ENCODE peak calls at places on chromosomes 7 and 10, in eight cellular contexts. J is epithelial cell of esophagus; S is HTR-8/SVneo; A is CD4-positive, alpha-beta T cell; R is Right ventricle myocardium superior; Q is T47D; M is activated naive CD4-positive, alpha-beta T cell treated with anti-CD3 and anti-CD28 coated beads, Interleukin-2, amount 50 U/mL, for 16 hours; B is NCI-H1092 treated with DMSO at 0.1 percent for 48 hours. T is an unnamed sample.

GRCh38 chr10:49163741-49164140 is 24.4 kb downstream of the TMEM273 start:
- DNase-seq in A (no peak), J (no peak), S (no peak), M (no peak), Q (no peak), B (no peak), R (no peak), T (peak; percentile 72)

GRCh38 chr10:6089334-6090219 is 743 bp downstream of the RBM17 start:
- DNase-seq in B (no peak), M (peak; percentile 29), A (no peak), Q (no peak), S (no peak), J (peak; percentile 81), R (no peak), T (peak; percentile 24)

GRCh38 chr7:80623465-80624252 is 14.8 kb upstream of the CD36 start:
- DNase-seq in B (no peak), A (no peak), J (peak; percentile 84), R (no peak), S (no peak), M (no peak), Q (no peak), T (no peak)

GRCh38 chr10:45180507-45180906 is 134.9 kb downstream of the OR13A1 start:
- DNase-seq in J (no peak), S (no peak), R (no peak), Q (no peak), B (no peak), A (no peak), M (no peak), T (no peak)

GRCh38 chr7:1301054-1301811 is 68.6 kb downstream of the UNCX start:
- DNase-seq in B (no peak), J (no peak), Q (no peak), S (no peak), A (no peak), M (no peak), R (peak; percentile 13), T (no peak)

GRCh38 chr10:36717118-36717517 is 408.3 kb upstream of the ANKRD30A start:
- DNase-seq in A (no peak), B (no peak), S (no peak), J (no peak), Q (no peak), M (no peak), R (no peak), T (peak; percentile 6)

GRCh38 chr7:87330942-87331341 is 14.5 kb upstream of the CROT start:
- DNase-seq in Q (no peak), S (no peak), R (no peak), B (no peak), J (no peak), M (no peak), A (no peak), T (no peak)

GRCh38 chr7:114922652-114923402 is 933 bp downstream of the MDFIC start:
- DNase-seq in J (peak; percentile 57), M (peak; percentile 52), R (peak; percentile 53), A (peak; percentile 47), Q (peak; percentile 32), S (peak; percentile 2), B (peak; percentile 56), T (peak; percentile 52)

GRCh38 chr10:96814264-96814663 is 17.8 kb upstream of the LCOR start:
- DNase-seq in A (no peak), S (no peak), M (no peak), J (peak; percentile 73), B (no peak), R (no peak), Q (no peak), T (peak; percentile 66)

GRCh38 chr10:130021373-130021950 is 57.4 kb upstream of the EBF3 start:
- DNase-seq in M (no peak), S (no peak), Q (no peak), R (peak; percentile 63), B (no peak), J (no peak), A (no peak), T (peak; percentile 89)

GRCh38 chr7:100678291-100678984 is 4.9 kb downstream of the GNB2 start:
- DNase-seq in A (no peak), S (no peak), M (no peak), B (no peak), Q (no peak), J (no peak), R (no peak), T (no peak)

GRCh38 chr7:46004965-46005364 is 83.9 kb upstream of the IGFBP3 start:
- DNase-seq in J (no peak), A (no peak), Q (no peak), B (no peak), R (no peak), M (no peak), S (no peak), T (no peak)

GRCh38 chr7:127892488-127893314 is 138.5 kb downstream of the LRRC4 start:
- DNase-seq in B (no peak), S (no peak), A (no peak), J (no peak), R (no peak), M (no peak), Q (no peak), T (no peak)

GRCh38 chr10:92901819-92902234 is 53.5 kb downstream of the EXOC6 start:
- DNase-seq in M (no peak), B (no peak), S (no peak), J (no peak), A (peak; percentile 16), Q (no peak), R (no peak), T (no peak)

GRCh38 chr7:12637819-12638592 is 49.4 kb upstream of the ARL4A start:
- DNase-seq in M (no peak), J (no peak), S (no peak), Q (no peak), R (no peak), B (no peak), A (no peak), T (no peak)

GRCh38 chr10:60998932-60999331 is 54.9 kb upstream of the RHOBTB1 start:
- DNase-seq in J (peak; percentile 22), M (no peak), Q (no peak), S (no peak), A (no peak), R (no peak), B (no peak), T (no peak)

GRCh38 chr7:1225462-1226154 is 7.1 kb upstream of the UNCX start:
- DNase-seq in A (peak; percentile 38), B (no peak), Q (peak; percentile 89), S (peak; percentile 62), M (peak; percentile 60), J (peak; percentile 16), R (no peak), T (peak; percentile 44)

GRCh38 chr10:113067516-113067915 is 117.5 kb downstream of the TCF7L2 start:
- DNase-seq in J (peak; percentile 55), S (no peak), B (no peak), M (no peak), R (no peak), Q (no peak), A (no peak), T (no peak)

GRCh38 chr7:118153551-118154177 is 30.3 kb upstream of the LSM8 start:
- DNase-seq in Q (no peak), R (no peak), B (peak; percentile 51), J (peak; percentile 57), S (no peak), A (no peak), M (no peak), T (peak; percentile 28)

T was measured in AG08395.